ENCODE peak calls at places on chromosomes 3 and 15, in four cellular contexts. A, H, P and B are unnamed samples.

GRCh38 chr15:28114721-28115622 is 15.9 kb upstream of the OCA2 start:
- DNase-seq in P (no peak), A (no peak), H (no peak), B (no peak)

GRCh38 chr15:61687124-61687523 is 373.1 kb downstream of the VPS13C start:
- DNase-seq in P (no peak), H (no peak), A (no peak), B (no peak)

GRCh38 chr15:73225358-73226015 is 143.3 kb downstream of the HCN4 start:
- DNase-seq in A (peak; percentile 23), H (no peak), P (no peak), B (no peak)

GRCh38 chr3:149555941-149556340 is 81.4 kb downstream of the TM4SF4 start:
- DNase-seq in H (no peak), A (no peak), P (no peak), B (no peak)

GRCh38 chr15:74345051-74345450 is 22.4 kb downstream of the CYP11A1 start:
- DNase-seq in H (no peak), A (no peak), P (no peak), B (no peak)

GRCh38 chr3:8765528-8765927 is 3.9 kb downstream of the OXTR start:
- DNase-seq in H (no peak), A (no peak), P (no peak), B (no peak)

GRCh38 chr3:174097686-174098085 is 700.1 kb downstream of the NLGN1 start:
- DNase-seq in A (no peak), H (no peak), P (no peak), B (no peak)

GRCh38 chr3:102124301-102125158 is 275.2 kb downstream of the NFKBIZ start:
- DNase-seq in A (no peak), H (no peak), P (peak; percentile 52), B (no peak)

GRCh38 chr3:98188553-98188952 is 22.1 kb downstream of the OR5H15 start:
- DNase-seq in H (no peak), A (peak; percentile 8), P (peak; percentile 56), B (no peak)

GRCh38 chr3:50381315-50381714 is 22.0 kb upstream of the TMEM115 start:
- DNase-seq in H (no peak), P (no peak), A (no peak), B (no peak)

GRCh38 chr3:71064288-71064975 is 519.1 kb downstream of the FOXP1 start:
- DNase-seq in A (no peak), H (no peak), P (peak; percentile 57), B (peak; percentile 70)

GRCh38 chr15:44882499-44882968 is 74.0 kb upstream of the TERB2 start:
- DNase-seq in A (no peak), H (no peak), P (peak; percentile 16), B (no peak)

GRCh38 chr15:80609512-80609946 is 85.6 kb upstream of the ABHD17C start:
- DNase-seq in H (no peak), A (no peak), P (peak; percentile 9), B (no peak)

GRCh38 chr15:28026764-28027713 is 72.1 kb downstream of the OCA2 start:
- DNase-seq in H (no peak), P (no peak), A (no peak), B (no peak)

GRCh38 chr15:91857772-91858171 is 4.3 kb downstream of the SLCO3A1 start:
- DNase-seq in H (no peak), P (no peak), A (no peak), B (no peak)

GRCh38 chr3:174438501-174439156 is 420.5 kb upstream of the NAALADL2 start:
- DNase-seq in H (no peak), P (peak; percentile 85), A (peak; percentile 35), B (peak; percentile 72)

GRCh38 chr3:87761795-87762194 is 297.0 kb downstream of the CGGBP1 start:
- DNase-seq in A (no peak), H (no peak), P (no peak), B (no peak)

GRCh38 chr3:38149701-38150100 is 11.2 kb downstream of the MYD88 start:
- DNase-seq in P (no peak), A (no peak), H (no peak), B (no peak)

GRCh38 chr15:70160267-70160666 is 62.5 kb upstream of the TLE3 start:
- DNase-seq in A (peak; percentile 54), P (no peak), H (no peak), B (peak; percentile 23)

GRCh38 chr15:100565591-100565990 is 36.4 kb downstream of the LINS1 start:
- DNase-seq in P (peak; percentile 21), A (no peak), H (no peak), B (no peak)

GRCh38 chr3:6862880-6863195 is 1.9 kb downstream of the GRM7 start:
- DNase-seq in H (no peak), A (no peak), P (no peak), B (no peak)

GRCh38 chr3:168801792-168802191 is 706.1 kb upstream of the GOLIM4 start:
- DNase-seq in H (no peak), A (no peak), P (peak; percentile 76), B (no peak)

GRCh38 chr3:196995027-196995426 is 26.4 kb upstream of the PIGZ start:
- DNase-seq in P (no peak), A (no peak), H (no peak), B (no peak)

GRCh38 chr3:59251899-59252298 is 202.1 kb upstream of the CFAP20DC start:
- DNase-seq in A (no peak), H (no peak), P (peak; percentile 55), B (no peak)

GRCh38 chr3:58899159-58899952 is 150.5 kb downstream of the CFAP20DC start:
- DNase-seq in A (peak; percentile 20), P (peak; percentile 47), H (no peak), B (no peak)

GRCh38 chr3:185283374-185283935 is 29.6 kb upstream of the EHHADH start:
- DNase-seq in H (no peak), P (peak; percentile 50), A (no peak), B (no peak)

GRCh38 chr15:52735231-52736089 is 54.7 kb downstream of the ONECUT1 start:
- DNase-seq in P (peak; percentile 90), H (no peak), A (peak; percentile 87), B (peak; percentile 62)

GRCh38 chr3:45464336-45464809 is 76.0 kb downstream of the LARS2 start:
- DNase-seq in A (no peak), P (no peak), H (no peak), B (no peak)

GRCh38 chr3:160605315-160605714 is 39.9 kb upstream of the KPNA4 start:
- DNase-seq in P (no peak), A (no peak), H (no peak), B (no peak)

GRCh38 chr15:90557651-90558084 is 27.9 kb downstream of the CRTC3 start:
- DNase-seq in A (peak; percentile 41), H (peak; percentile 84), P (no peak), B (no peak)

GRCh38 chr3:182829761-182830405 is 36.6 kb downstream of the ATP11B start:
- DNase-seq in P (peak; percentile 69), H (no peak), A (no peak), B (no peak)

GRCh38 chr15:80682201-80682600 is 12.9 kb upstream of the ABHD17C start:
- DNase-seq in H (no peak), P (no peak), A (peak; percentile 44), B (no peak)

GRCh38 chr3:78872195-78872594 is 895.6 kb downstream of the ROBO1 start:
- DNase-seq in A (peak; percentile 13), H (no peak), P (no peak), B (no peak)

GRCh38 chr15:89330881-89331595 is 3.6 kb downstream of the POLG start:
- DNase-seq in P (no peak), H (no peak), A (no peak), B (no peak)

GRCh38 chr15:92565351-92566125 is 90.0 kb downstream of the FAM174B start:
- DNase-seq in A (no peak), H (no peak), P (no peak), B (no peak)

GRCh38 chr3:94130690-94131089 is 67.8 kb downstream of the NSUN3 start:
- DNase-seq in A (no peak), P (no peak), H (no peak), B (no peak)

GRCh38 chr3:94136133-94136532 is 73.3 kb downstream of the NSUN3 start:
- DNase-seq in P (no peak), H (no peak), A (no peak), B (no peak)

GRCh38 chr3:94137377-94137776 is 74.5 kb downstream of the NSUN3 start:
- DNase-seq in H (no peak), A (no peak), P (no peak), B (no peak)

GRCh38 chr3:94132777-94133176 is 69.9 kb downstream of the NSUN3 start:
- DNase-seq in P (no peak), H (no peak), A (no peak), B (no peak)
- H3K4me1 ChIP-seq in P (no peaks in the 10 kb centered on the region), H (no peaks in the 10 kb centered on the region), A (peaks cover 7% of the 10 kb centered on the region), B (no peaks in the 10 kb centered on the region)

GRCh38 chr15:41051139-41051538 is 64.9 kb downstream of the INO80 start:
- DNase-seq in A (no peak), H (no peak), P (no peak), B (no peak)
- H3K36me3 ChIP-seq in A (peaks cover 6% of the 10 kb centered on the region), H (peaks cover 98% of the 10 kb centered on the region), P (peaks cover 70% of the 10 kb centered on the region), B (peaks cover 2% of the 10 kb centered on the region)

DNA sequence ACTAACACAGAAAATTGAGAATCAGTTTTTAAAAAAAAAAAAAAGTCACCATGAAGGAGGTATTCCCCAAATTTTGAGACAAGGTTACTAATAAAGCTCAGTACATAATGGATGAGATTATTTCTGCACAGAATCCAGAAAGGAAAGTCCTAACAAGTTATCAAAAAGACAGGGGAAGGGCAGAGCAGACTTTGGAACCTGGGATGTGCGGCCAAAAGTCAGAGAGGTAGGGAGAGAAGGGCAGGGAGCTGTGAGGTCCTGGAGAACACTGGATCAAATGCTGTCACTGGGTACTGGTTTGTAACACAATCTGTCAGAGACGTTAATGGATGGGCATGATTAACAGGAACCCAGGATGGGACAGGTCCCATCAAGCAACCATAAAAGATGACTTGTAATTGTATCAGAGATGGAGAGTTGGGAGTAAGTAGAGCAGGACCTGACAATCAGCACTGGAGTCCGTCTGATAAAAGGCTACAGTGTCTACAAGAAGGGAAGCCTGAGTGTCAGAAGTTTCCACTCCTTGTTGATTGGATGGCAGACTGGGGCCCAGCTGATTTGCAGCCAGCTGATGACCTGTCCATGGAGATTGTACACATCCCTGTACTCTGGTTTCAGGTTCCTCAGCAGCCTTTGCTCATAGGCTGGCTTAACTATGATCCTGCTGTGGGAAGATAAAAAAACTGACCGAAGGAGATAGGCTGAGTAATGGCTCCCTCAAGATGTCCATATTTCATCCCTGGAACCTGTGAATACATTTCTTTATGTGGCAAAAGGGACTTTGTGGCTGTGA is 12.0 kb upstream of the LACTB start:
- DNase-seq in P (no peak), H (no peak), A (peak; percentile 63), B (no peak)
- H3K4me1 ChIP-seq in P (no peaks in the 10 kb centered on the region), H (no peaks in the 10 kb centered on the region), A (peaks cover 11% of the 10 kb centered on the region), B (no peaks in the 10 kb centered on the region)

GRCh38 chr3:183946037-183946436 is 61.4 kb upstream of the PARL start:
- DNase-seq in H (no peak), A (no peak), P (no peak), B (no peak)

GRCh38 chr3:183944790-183945189 is 60.1 kb upstream of the PARL start:
- DNase-seq in P (no peak), H (no peak), A (no peak), B (no peak)

GRCh38 chr3:183951459-183951858 is 66.2 kb downstream of the ABCC5 start:
- DNase-seq in A (no peak), H (no peak), P (no peak), B (no peak)

GRCh38 chr3:183953471-183954070 is 64.1 kb downstream of the ABCC5 start:
- DNase-seq in P (no peak), H (no peak), A (no peak), B (no peak)

DNA sequence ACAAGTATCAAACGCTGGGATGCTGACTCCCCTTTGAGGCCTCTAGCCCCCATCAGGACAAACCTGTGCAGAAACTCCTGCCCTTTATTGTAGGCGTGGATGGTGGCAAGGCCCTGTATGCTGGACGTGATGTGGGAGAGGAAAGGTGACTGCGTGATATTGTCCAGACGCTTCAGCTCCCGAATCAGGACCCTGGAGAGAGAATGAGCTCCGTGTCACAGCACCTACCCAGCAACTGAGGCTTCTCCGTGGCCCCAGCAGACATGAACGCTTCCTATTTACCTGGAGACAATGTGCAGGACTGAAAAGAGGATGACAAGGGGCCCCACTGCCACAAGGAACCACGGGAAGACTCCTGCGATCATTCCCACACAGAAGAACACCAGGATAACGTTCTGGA is 65.0 kb upstream of the PARL start:
- DNase-seq in A (no peak), H (no peak), P (no peak), B (no peak)
- H3K36me3 ChIP-seq in A (no peaks in the 10 kb centered on the region), H (peaks cover 90% of the 10 kb centered on the region), P (peaks cover 12% of the 10 kb centered on the region), B (no peaks in the 10 kb centered on the region)